ENCODE peak calls at places on chromosomes 7 and 10, in five cellular contexts. F is brain microvascular endothelial cell, V is Right ventricle myocardium superior, I is mesendoderm, D is neuronal stem cell. U is an unnamed sample.

GRCh38 chr7:7102906-7103305 is 79.4 kb upstream of the C1GALT1 start:
- DNase-seq in V (no peak), F (no peak), I (no peak), D (no peak), U (no peak)

GRCh38 chr7:150405584-150406310 is 26.6 kb downstream of the ZNF775 start:
- DNase-seq in I (no peak), V (no peak), D (no peak), F (peak; percentile 27), U (no peak)

GRCh38 chr10:95480102-95480900 is 80.9 kb downstream of the SORBS1 start:
- DNase-seq in I (peak; percentile 78), D (no peak), F (no peak), V (peak; percentile 52), U (no peak)

GRCh38 chr7:159032753-159033472 is 111.8 kb downstream of the VIPR2 start:
- DNase-seq in F (no peak), I (no peak), V (peak; percentile 35), D (no peak), U (no peak)

GRCh38 chr7:121689749-121690148 is 183.2 kb upstream of the PTPRZ1 start:
- DNase-seq in D (no peak), I (no peak), F (no peak), V (no peak), U (no peak)

GRCh38 chr7:29022291-29022988 is 64.3 kb upstream of the TRIL start:
- DNase-seq in F (no peak), D (no peak), I (no peak), V (no peak), U (no peak)

GRCh38 chr10:30557884-30558283 is 71.7 kb downstream of the LYZL2 start:
- DNase-seq in D (no peak), I (peak; percentile 95), V (no peak), F (peak; percentile 2), U (no peak)

GRCh38 chr10:28375399-28376354 is 72.8 kb upstream of the MPP7 start:
- DNase-seq in F (peak; percentile 65), I (peak; percentile 81), D (no peak), V (no peak), U (no peak)

GRCh38 chr10:71266147-71266917 is 52.7 kb upstream of the SLC29A3 start:
- DNase-seq in F (peak; percentile 43), V (peak; percentile 74), I (peak; percentile 92), D (no peak), U (peak; percentile 79)

GRCh38 chr10:61130366-61130765 is 186.4 kb upstream of the RHOBTB1 start:
- DNase-seq in F (peak; percentile 18), D (no peak), I (no peak), V (no peak), U (peak; percentile 45)

GRCh38 chr10:119364941-119365340 is 157.6 kb downstream of the GRK5 start:
- DNase-seq in D (no peak), F (no peak), V (peak; percentile 8), I (no peak), U (no peak)

U was measured in AG09309.